ENCODE peak calls at places on chromosomes 3 and 15, in four cellular contexts. One of them, this sample, is unnamed.
A peak's percentile ranks its signal among the peaks of the same experiment; 100 is the strongest.

GRCh38 chr3:146813496-146813895 is 208.3 kb upstream of the PLSCR5 start:
- DNase-seq in cardiac fibroblast: peak; percentile 13
- DNase-seq in activated effector memory CD4-positive, alpha-beta T cell treated with Interleukin-2 at 50 U/mL for 16 hours: no peak
- DNase-seq in WTC11: no peak
- DNase-seq in this sample: peak; percentile 38

GRCh38 chr3:192855434-192855833 is 62.2 kb downstream of the MB21D2 start:
- DNase-seq in activated effector memory CD4-positive, alpha-beta T cell treated with Interleukin-2 at 50 U/mL for 16 hours: no peak
- DNase-seq in cardiac fibroblast: no peak
- DNase-seq in WTC11: no peak
- DNase-seq in this sample: no peak

GRCh38 chr3:73781536-73781935 is 156.8 kb upstream of the PDZRN3 start:
- DNase-seq in activated effector memory CD4-positive, alpha-beta T cell treated with Interleukin-2 at 50 U/mL for 16 hours: no peak
- DNase-seq in cardiac fibroblast: no peak
- DNase-seq in WTC11: no peak
- DNase-seq in this sample: no peak

GRCh38 chr3:48826451-48826850 is 21.2 kb downstream of the PRKAR2A start:
- DNase-seq in WTC11: no peak
- DNase-seq in cardiac fibroblast: peak; percentile 98
- DNase-seq in activated effector memory CD4-positive, alpha-beta T cell treated with Interleukin-2 at 50 U/mL for 16 hours: no peak
- DNase-seq in this sample: peak; percentile 63

GRCh38 chr15:67068724-67069400 is 3.5 kb downstream of the SMAD3 start:
- DNase-seq in WTC11: no peak
- DNase-seq in cardiac fibroblast: peak; percentile 57
- DNase-seq in activated effector memory CD4-positive, alpha-beta T cell treated with Interleukin-2 at 50 U/mL for 16 hours: no peak
- DNase-seq in this sample: peak; percentile 39

GRCh38 chr3:30286007-30286669 is 320.3 kb upstream of the TGFBR2 start:
- DNase-seq in activated effector memory CD4-positive, alpha-beta T cell treated with Interleukin-2 at 50 U/mL for 16 hours: no peak
- DNase-seq in WTC11: no peak
- DNase-seq in cardiac fibroblast: peak; percentile 99
- DNase-seq in this sample: peak; percentile 79

GRCh38 chr15:71651750-71652186 is 158.6 kb upstream of the NR2E3 start:
- DNase-seq in activated effector memory CD4-positive, alpha-beta T cell treated with Interleukin-2 at 50 U/mL for 16 hours: no peak
- DNase-seq in cardiac fibroblast: peak; percentile 92
- DNase-seq in WTC11: peak; percentile 37
- DNase-seq in this sample: peak; percentile 92

GRCh38 chr3:157074490-157074889 is 85.5 kb downstream of the CCNL1 start:
- DNase-seq in WTC11: no peak
- DNase-seq in cardiac fibroblast: no peak
- DNase-seq in activated effector memory CD4-positive, alpha-beta T cell treated with Interleukin-2 at 50 U/mL for 16 hours: no peak
- DNase-seq in this sample: no peak

GRCh38 chr15:79370716-79371115 is 59.8 kb downstream of the TMED3 start:
- DNase-seq in WTC11: no peak
- DNase-seq in activated effector memory CD4-positive, alpha-beta T cell treated with Interleukin-2 at 50 U/mL for 16 hours: no peak
- DNase-seq in cardiac fibroblast: peak; percentile 46
- DNase-seq in this sample: peak; percentile 31

GRCh38 chr3:124615896-124616543 is 114.2 kb upstream of the UMPS start:
- DNase-seq in cardiac fibroblast: no peak
- DNase-seq in activated effector memory CD4-positive, alpha-beta T cell treated with Interleukin-2 at 50 U/mL for 16 hours: no peak
- DNase-seq in WTC11: no peak
- DNase-seq in this sample: no peak

GRCh38 chr3:45472795-45473194 is 84.4 kb downstream of the LARS2 start:
- DNase-seq in cardiac fibroblast: no peak
- DNase-seq in activated effector memory CD4-positive, alpha-beta T cell treated with Interleukin-2 at 50 U/mL for 16 hours: no peak
- DNase-seq in WTC11: no peak
- DNase-seq in this sample: peak; percentile 13

This sample was measured in adipocyte.